ENCODE peak calls at places on chromosomes 12 and 14, in five cellular contexts. One of them, this sample, is unnamed.
A peak's percentile ranks its signal among the peaks of the same experiment; 100 is the strongest.

GRCh38 chr14:43540948-43541347 is 966.1 kb downstream of the FSCB start:
- DNase-seq in HL-60: no peak
- DNase-seq in A549: peak; percentile 2
- DNase-seq in K562: no peak
- DNase-seq in HepG2: peak; percentile 40
- DNase-seq in this sample: peak; percentile 60

GRCh38 chr12:29709641-29710040 is 74.1 kb downstream of the TMTC1 start:
- DNase-seq in A549: no peak
- DNase-seq in HL-60: no peak
- DNase-seq in HepG2: no peak
- DNase-seq in K562: no peak
- DNase-seq in this sample: no peak

GRCh38 chr12:51270847-51271518 is 768 bp upstream of the SMAGP start:
- DNase-seq in K562: no peak
- DNase-seq in HL-60: no peak
- DNase-seq in HepG2: peak; percentile 56
- DNase-seq in A549: peak; percentile 35
- DNase-seq in this sample: no peak

GRCh38 chr14:69242311-69243224 is 17.4 kb upstream of the GALNT16 start:
- DNase-seq in HepG2: peak; percentile 60
- DNase-seq in A549: peak; percentile 76
- DNase-seq in HL-60: no peak
- DNase-seq in K562: peak; percentile 58
- DNase-seq in this sample: peak; percentile 82

GRCh38 chr12:25775968-25776367 is 182.5 kb upstream of the RASSF8 start:
- DNase-seq in HepG2: no peak
- DNase-seq in A549: no peak
- DNase-seq in K562: no peak
- DNase-seq in HL-60: no peak
- DNase-seq in this sample: no peak

GRCh38 chr12:5588231-5588995 is 156.5 kb downstream of the NTF3 start:
- DNase-seq in K562: no peak
- DNase-seq in HL-60: no peak
- DNase-seq in HepG2: no peak
- DNase-seq in A549: no peak
- DNase-seq in this sample: no peak

GRCh38 chr14:34713681-34714319 is 593 bp downstream of the CFL2 start:
- DNase-seq in HL-60: no peak
- DNase-seq in A549: no peak
- DNase-seq in K562: peak; percentile 33
- DNase-seq in HepG2: peak; percentile 55
- DNase-seq in this sample: peak; percentile 33

GRCh38 chr12:106149096-106149784 is 10.5 kb upstream of the NUAK1 start:
- DNase-seq in HepG2: no peak
- DNase-seq in A549: peak; percentile 58
- DNase-seq in HL-60: no peak
- DNase-seq in K562: peak; percentile 28
- DNase-seq in this sample: peak; percentile 69

GRCh38 chr14:33509927-33510535 is 440.8 kb downstream of the EGLN3 start:
- DNase-seq in A549: no peak
- DNase-seq in K562: no peak
- DNase-seq in HL-60: no peak
- DNase-seq in HepG2: no peak
- DNase-seq in this sample: no peak

DNA sequence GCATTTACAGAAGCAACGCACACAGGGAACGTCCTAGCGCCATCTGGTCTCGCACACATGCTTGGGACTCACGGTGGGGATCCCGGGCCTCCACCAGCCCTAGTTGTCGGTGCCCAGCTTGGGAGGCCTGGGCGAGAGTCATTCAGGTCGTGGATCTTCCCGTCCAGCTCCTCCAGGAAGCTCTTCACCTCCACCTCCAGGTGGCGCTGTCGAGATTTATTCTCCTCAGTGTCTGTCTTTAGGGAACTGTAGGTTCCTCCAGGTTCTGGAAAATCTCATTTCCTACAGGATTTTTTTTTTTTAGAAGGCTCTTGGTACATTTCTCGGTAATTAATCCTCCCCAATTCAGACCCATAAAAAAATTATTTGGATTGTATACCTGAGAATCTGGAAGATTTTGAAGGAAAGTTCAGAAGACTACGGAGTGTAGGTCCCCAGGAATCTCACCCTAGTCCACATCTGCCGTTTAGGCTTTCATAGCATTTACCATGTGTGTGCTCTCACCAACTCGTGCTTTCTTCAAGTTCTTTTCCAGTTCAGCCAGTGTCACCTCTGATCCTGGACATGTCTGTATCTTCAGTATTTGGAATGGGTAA is 910.0 kb downstream of the TMEM121 start:
- DNase-seq in A549: peak; percentile 3
- DNase-seq in K562: peak; percentile 18
- DNase-seq in HL-60: peak; percentile 8
- DNase-seq in HepG2: no peak
- DNase-seq in this sample: peak; percentile 39
- TF ChIP-seq REST in A549: no peak
- TF ChIP-seq REST in K562: no peak
- TF ChIP-seq REST in HL-60: no peak
- TF ChIP-seq REST in HepG2: no peak
- TF ChIP-seq REST in this sample: no peak

DNA sequence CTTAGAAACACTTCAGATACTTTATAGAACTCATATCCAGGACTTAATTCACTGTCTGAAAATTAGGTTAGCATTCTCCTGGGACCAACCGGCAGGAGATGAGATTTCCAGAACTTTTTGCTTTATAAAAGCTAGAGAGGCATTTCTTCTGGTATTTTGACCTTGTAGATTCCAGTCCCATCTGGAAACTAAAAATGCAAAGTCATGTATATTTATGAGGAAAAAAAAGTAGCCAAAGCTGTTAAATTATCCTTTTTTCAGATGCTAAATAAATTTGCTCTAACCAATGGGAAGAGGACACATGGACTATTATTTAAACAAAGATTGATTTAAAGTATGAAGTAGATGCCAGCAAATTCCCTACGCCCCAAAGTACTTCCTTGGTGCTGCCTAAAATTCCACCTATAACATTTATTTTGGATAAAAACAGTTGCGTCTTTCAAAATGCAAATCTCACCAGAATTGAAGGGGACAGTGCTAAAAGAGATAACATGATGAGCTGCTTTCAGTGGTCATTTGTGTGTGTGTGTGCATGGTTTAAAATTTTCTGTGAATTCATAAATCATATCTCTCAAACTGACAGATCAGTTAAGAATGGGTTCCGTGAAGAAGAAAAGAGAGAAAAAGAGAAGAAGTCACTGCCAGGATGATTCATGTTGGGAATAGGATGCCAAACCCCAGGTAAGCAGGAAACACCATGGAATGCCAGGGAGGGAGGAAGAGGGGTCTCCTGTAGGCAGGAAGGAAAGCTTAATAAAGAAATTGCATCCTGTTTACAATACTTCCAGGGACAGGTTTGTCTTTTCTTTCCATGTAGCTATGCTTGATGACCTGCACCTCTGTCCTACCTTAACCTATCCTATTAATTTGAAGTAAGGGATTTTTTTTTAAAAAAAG is 97.7 kb upstream of the RGS6 start:
- DNase-seq in A549: no peak
- DNase-seq in HepG2: no peak
- DNase-seq in HL-60: no peak
- DNase-seq in K562: no peak
- DNase-seq in this sample: peak; percentile 27
- TF ChIP-seq REST in A549: no peak
- TF ChIP-seq REST in HepG2: no peak
- TF ChIP-seq REST in HL-60: no peak
- TF ChIP-seq REST in K562: no peak
- TF ChIP-seq REST in this sample: no peak

DNA sequence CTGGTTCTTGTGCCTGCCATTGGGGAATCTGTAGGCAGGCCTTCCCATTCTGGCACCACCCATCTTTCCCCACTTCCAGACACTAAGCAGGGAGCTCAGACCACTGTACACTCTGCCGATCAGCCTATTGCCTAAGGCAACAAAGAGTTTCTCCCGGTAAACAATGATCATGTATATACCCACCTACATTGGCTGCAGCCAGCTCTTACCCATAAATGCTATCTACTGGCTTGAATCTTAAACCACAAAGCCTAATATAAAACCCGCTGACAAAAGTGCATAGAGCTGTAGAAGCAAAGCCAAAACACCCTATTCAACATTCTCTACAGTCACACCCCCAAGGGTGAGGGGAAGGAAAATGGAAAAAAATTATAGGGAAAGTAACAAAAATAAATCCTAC is 20.8 kb upstream of the GLIPR1 start:
- DNase-seq in K562: no peak
- DNase-seq in A549: no peak
- DNase-seq in HepG2: no peak
- DNase-seq in HL-60: no peak
- DNase-seq in this sample: no peak
- TF ChIP-seq REST in K562: no peak
- TF ChIP-seq REST in A549: no peak
- TF ChIP-seq REST in HepG2: no peak
- TF ChIP-seq REST in HL-60: no peak
- TF ChIP-seq REST in this sample: no peak

GRCh38 chr12:10154145-10154496 is 17.8 kb downstream of the OLR1 start:
- DNase-seq in K562: no peak
- DNase-seq in A549: no peak
- DNase-seq in HepG2: no peak
- DNase-seq in HL-60: no peak
- DNase-seq in this sample: no peak
- TF ChIP-seq REST in K562: no peak
- TF ChIP-seq REST in A549: no peak
- TF ChIP-seq REST in HepG2: no peak
- TF ChIP-seq REST in HL-60: no peak
- TF ChIP-seq REST in this sample: no peak

GRCh38 chr12:53935562-53936341 is 2.9 kb upstream of the HOXC13 start:
- DNase-seq in A549: no peak
- DNase-seq in HL-60: no peak
- DNase-seq in HepG2: no peak
- DNase-seq in K562: no peak
- DNase-seq in this sample: peak; percentile 52
- TF ChIP-seq REST in A549: no peak
- TF ChIP-seq REST in HL-60: no peak
- TF ChIP-seq REST in HepG2: no peak
- TF ChIP-seq REST in K562: no peak
- TF ChIP-seq REST in this sample: no peak

GRCh38 chr12:129997239-129997638 is 93.4 kb upstream of the TMEM132D start:
- DNase-seq in K562: no peak
- DNase-seq in HL-60: no peak
- DNase-seq in A549: no peak
- DNase-seq in HepG2: no peak
- DNase-seq in this sample: peak; percentile 77

GRCh38 chr12:129994634-129995033 is 90.8 kb upstream of the TMEM132D start:
- DNase-seq in HL-60: no peak
- DNase-seq in K562: no peak
- DNase-seq in A549: no peak
- DNase-seq in HepG2: no peak
- DNase-seq in this sample: no peak
- TF ChIP-seq REST in HL-60: no peak
- TF ChIP-seq REST in K562: no peak
- TF ChIP-seq REST in A549: no peak
- TF ChIP-seq REST in HepG2: no peak
- TF ChIP-seq REST in this sample: no peak

GRCh38 chr14:73757876-73758391 is 43.8 kb upstream of the PNMA1 start:
- DNase-seq in HL-60: no peak
- DNase-seq in HepG2: no peak
- DNase-seq in A549: no peak
- DNase-seq in K562: no peak
- DNase-seq in this sample: no peak

GRCh38 chr14:73758392-73759182 is 44.4 kb upstream of the PNMA1 start:
- DNase-seq in HL-60: peak; percentile 82
- DNase-seq in A549: peak; percentile 97
- DNase-seq in HepG2: peak; percentile 71
- DNase-seq in K562: peak; percentile 81
- DNase-seq in this sample: peak; percentile 90

GRCh38 chr14:73755434-73756014 is 41.3 kb upstream of the PNMA1 start:
- DNase-seq in K562: peak; percentile 74
- DNase-seq in HL-60: no peak
- DNase-seq in A549: no peak
- DNase-seq in HepG2: no peak
- DNase-seq in this sample: no peak

GRCh38 chr14:73759183-73759713 is 45.1 kb upstream of the PNMA1 start:
- DNase-seq in HepG2: no peak
- DNase-seq in K562: peak; percentile 73
- DNase-seq in A549: no peak
- DNase-seq in HL-60: no peak
- DNase-seq in this sample: peak; percentile 15

GRCh38 chr14:73757381-73757780 is 43.2 kb upstream of the PNMA1 start:
- DNase-seq in K562: no peak
- DNase-seq in HepG2: no peak
- DNase-seq in A549: no peak
- DNase-seq in HL-60: no peak
- DNase-seq in this sample: no peak
- TF ChIP-seq REST in K562: no peak
- TF ChIP-seq REST in HepG2: no peak
- TF ChIP-seq REST in A549: no peak
- TF ChIP-seq REST in HL-60: no peak
- TF ChIP-seq REST in this sample: no peak

DNA sequence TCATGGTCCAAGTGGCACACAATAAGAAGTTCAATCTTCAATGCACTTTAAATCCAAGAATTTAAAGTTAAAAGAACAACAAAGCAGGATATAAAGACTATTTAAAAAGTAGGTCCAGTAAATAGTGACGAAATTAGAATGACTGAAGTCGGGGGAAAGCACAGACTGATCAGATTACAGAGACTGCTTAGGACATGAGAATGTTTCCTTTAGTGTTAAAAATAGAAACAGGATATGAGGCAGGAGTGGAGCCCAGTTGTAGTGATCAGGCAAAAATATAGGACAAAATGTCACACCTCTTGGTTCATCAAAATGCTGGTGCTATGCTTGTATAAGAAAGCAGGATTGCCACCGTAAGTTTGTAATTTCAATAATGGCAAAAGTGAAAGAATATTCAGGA is 52.2 kb upstream of the CD163 start:
- DNase-seq in A549: no peak
- DNase-seq in HL-60: no peak
- DNase-seq in HepG2: no peak
- DNase-seq in K562: peak; percentile 13
- DNase-seq in this sample: peak; percentile 7
- TF ChIP-seq REST in A549: no peak
- TF ChIP-seq REST in HL-60: no peak
- TF ChIP-seq REST in HepG2: no peak
- TF ChIP-seq REST in K562: no peak
- TF ChIP-seq REST in this sample: no peak

DNA sequence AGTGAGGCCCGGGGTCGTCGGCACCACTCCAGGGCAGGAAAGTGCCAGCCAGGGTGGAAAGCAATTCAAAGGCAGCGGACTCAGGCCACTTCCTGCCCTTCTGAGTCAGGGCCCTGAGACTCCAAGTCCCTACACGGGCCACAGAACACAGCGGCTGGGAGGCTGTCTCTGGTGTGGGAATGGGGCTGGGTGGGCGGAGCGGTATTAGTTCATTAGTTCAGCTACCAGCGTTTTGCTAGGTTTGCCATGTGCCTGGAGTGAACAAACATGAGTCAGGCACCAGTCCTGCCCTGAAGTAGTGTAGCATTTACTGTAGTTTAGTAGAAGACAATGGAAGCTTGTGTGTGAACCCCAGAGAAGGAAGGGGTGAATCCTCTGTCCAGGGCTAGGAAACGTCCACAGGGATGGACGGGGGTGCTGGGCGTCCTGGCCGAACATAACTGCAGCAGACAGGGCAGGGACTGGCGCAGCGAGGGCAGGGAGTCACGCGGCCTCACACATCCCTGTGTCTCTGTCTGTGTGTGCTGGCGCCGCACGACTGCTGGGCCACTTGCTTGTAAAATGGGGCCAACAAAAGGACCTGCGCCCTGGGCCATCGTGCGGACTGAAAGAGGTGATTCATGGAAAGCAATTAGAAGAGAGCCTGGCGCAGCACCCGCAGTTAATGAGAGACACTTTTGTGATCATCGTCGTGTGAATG is 186.4 kb upstream of the PRMT8 start:
- DNase-seq in K562: no peak
- DNase-seq in HepG2: peak; percentile 80
- DNase-seq in A549: no peak
- DNase-seq in HL-60: no peak
- DNase-seq in this sample: no peak
- TF ChIP-seq REST in K562: no peak
- TF ChIP-seq REST in HepG2: no peak
- TF ChIP-seq REST in A549: no peak
- TF ChIP-seq REST in HL-60: no peak
- TF ChIP-seq REST in this sample: no peak

This sample was measured in GM23338.